ENCODE peak calls at places on chromosomes 2 and 18, in ten cellular contexts. B is uterus, A is osteoblast, C is ovary, E is K562, L is right atrium auricular region, G is heart right ventricle, S is OCI-LY7, Y is heart left ventricle, R is PC-9. Z is an unnamed sample.
A peak's percentile ranks its signal among the peaks of the same experiment; 100 is the strongest.

GRCh38 chr2:10550206-10551001 is 102.3 kb upstream of the ODC1 start:
- DNase-seq in B (no peak), A (no peak), C (no peak), E (no peak), L (no peak), G (peak; percentile 34), S (no peak), Y (no peak), R (no peak), Z (no peak)

GRCh38 chr18:48160622-48161021 is 230.2 kb upstream of the SMAD2 start:
- DNase-seq in B (no peak), A (peak; percentile 39), C (no peak), E (no peak), L (no peak), G (no peak), S (no peak), Y (no peak), R (no peak), Z (no peak)

GRCh38 chr18:69330345-69330744 is 70.3 kb upstream of the DOK6 start:
- DNase-seq in B (no peak), A (no peak), C (no peak), E (no peak), L (no peak), G (no peak), S (no peak), Y (no peak), R (no peak), Z (no peak)

GRCh38 chr2:102708847-102709559 is 52.8 kb upstream of the TMEM182 start:
- DNase-seq in B (no peak), A (peak; percentile 85), C (no peak), E (no peak), L (no peak), G (no peak), S (no peak), Y (no peak), R (peak; percentile 47), Z (no peak)

GRCh38 chr2:86350751-86351150 is 13.3 kb upstream of the REEP1 start:
- DNase-seq in B (no peak), A (no peak), C (no peak), E (no peak), L (no peak), G (no peak), S (no peak), Y (no peak), R (no peak), Z (no peak)

GRCh38 chr2:48519608-48520007 is 10.3 kb upstream of the STON1 start:
- DNase-seq in B (no peak), A (no peak), C (no peak), E (no peak), L (no peak), G (no peak), S (peak; percentile 24), Y (no peak), R (no peak), Z (no peak)

GRCh38 chr2:234291765-234292204 is 205.1 kb downstream of the ARL4C start:
- DNase-seq in B (no peak), A (peak; percentile 10), C (no peak), E (no peak), L (peak; percentile 64), G (peak; percentile 62), S (no peak), Y (no peak), R (peak; percentile 35), Z (no peak)

GRCh38 chr18:13318644-13319501 is 100.3 kb downstream of the LDLRAD4 start:
- DNase-seq in B (no peak), A (no peak), C (no peak), E (no peak), L (no peak), G (no peak), S (no peak), Y (no peak), R (no peak), Z (no peak)

GRCh38 chr18:59681521-59682004 is 15.7 kb downstream of the CCBE1 start:
- DNase-seq in B (no peak), A (no peak), C (no peak), E (no peak), L (no peak), G (no peak), S (no peak), Y (no peak), R (no peak), Z (no peak)

GRCh38 chr18:59690216-59691045 is 6.8 kb downstream of the CCBE1 start:
- DNase-seq in B (no peak), A (peak; percentile 66), C (no peak), E (no peak), L (no peak), G (no peak), S (no peak), Y (no peak), R (no peak), Z (no peak)

GRCh38 chr18:59686260-59686659 is 11.0 kb downstream of the CCBE1 start:
- DNase-seq in B (no peak), A (no peak), C (no peak), E (no peak), L (no peak), G (no peak), S (no peak), Y (no peak), R (no peak), Z (no peak)

GRCh38 chr18:59681051-59681450 is 16.2 kb downstream of the CCBE1 start:
- DNase-seq in B (no peak), A (no peak), C (no peak), E (no peak), L (no peak), G (no peak), S (no peak), Y (no peak), R (no peak), Z (no peak)

DNA sequence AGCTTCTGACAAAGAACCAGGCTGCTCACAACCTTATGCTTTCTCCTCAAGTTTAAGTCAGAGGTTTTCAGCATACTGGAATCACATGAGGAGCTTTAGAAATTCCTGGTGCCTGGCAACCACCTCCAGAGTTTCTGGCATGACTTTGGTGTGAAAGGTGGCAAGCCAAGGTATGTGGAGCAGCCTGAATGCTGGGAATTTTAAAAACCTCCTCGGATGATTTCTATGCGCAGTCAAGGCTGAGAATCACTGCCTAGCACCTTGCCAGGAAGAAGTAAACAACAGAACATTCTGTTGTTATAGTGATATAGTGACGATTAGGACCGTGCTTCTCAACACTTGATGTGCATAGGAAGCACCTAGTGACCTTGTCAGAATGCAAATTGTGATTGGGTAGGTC is 11.7 kb downstream of the CCBE1 start:
- DNase-seq in B (no peak), A (no peak), C (no peak), E (no peak), L (no peak), G (no peak), S (no peak), Y (no peak), R (no peak), Z (no peak)
- TF ChIP-seq CTCF in B (no peak), A (no peak), C (no peak), E (no peak), L (no peak), G (no peak), S (no peak), Y (no peak), R (no peak), Z (no peak)

DNA sequence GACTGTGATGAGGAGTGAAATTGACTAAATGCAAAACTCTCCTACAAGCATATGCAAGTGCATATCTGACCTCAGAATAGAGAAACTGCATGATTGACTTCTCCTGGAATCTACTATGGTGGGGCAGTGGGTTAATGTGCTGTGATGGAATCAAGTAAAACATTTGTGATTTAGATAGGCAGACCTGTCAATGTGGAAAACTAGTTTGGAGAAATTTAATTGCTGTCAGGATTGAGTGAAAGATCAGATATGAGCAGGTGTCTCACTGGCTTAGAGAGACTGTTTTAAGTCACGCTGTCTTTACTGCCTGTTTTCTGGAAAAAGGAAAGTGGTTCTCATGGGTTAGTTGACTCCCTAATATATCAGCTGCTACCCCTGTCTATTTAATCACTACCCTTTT is 881.0 kb upstream of the CNTNAP5 start:
- DNase-seq in B (no peak), A (no peak), C (no peak), E (no peak), L (no peak), G (no peak), S (no peak), Y (no peak), R (no peak), Z (no peak)
- H3K27ac ChIP-seq in B (no peak overlapping the region), A (no peak overlapping the region), C (no peak overlapping the region), E (no peak overlapping the region), L (no peak overlapping the region), G (no peak overlapping the region), S (no peak overlapping the region), Y (no peak overlapping the region), R (no peak overlapping the region), Z (no peak overlapping the region)

GRCh38 chr2:135782231-135782630 is 40.6 kb downstream of the UBXN4 start:
- DNase-seq in B (no peak), A (no peak), C (no peak), E (no peak), L (no peak), G (no peak), S (no peak), Y (no peak), R (no peak), Z (no peak)

GRCh38 chr2:135790423-135790822 is 46.6 kb downstream of the LCT start:
- DNase-seq in B (no peak), A (no peak), C (no peak), E (peak; percentile 75), L (no peak), G (no peak), S (no peak), Y (no peak), R (no peak), Z (no peak)

GRCh38 chr2:135783416-135783815 is 41.8 kb downstream of the UBXN4 start:
- DNase-seq in B (no peak), A (no peak), C (no peak), E (no peak), L (no peak), G (no peak), S (peak; percentile 57), Y (no peak), R (no peak), Z (no peak)

DNA sequence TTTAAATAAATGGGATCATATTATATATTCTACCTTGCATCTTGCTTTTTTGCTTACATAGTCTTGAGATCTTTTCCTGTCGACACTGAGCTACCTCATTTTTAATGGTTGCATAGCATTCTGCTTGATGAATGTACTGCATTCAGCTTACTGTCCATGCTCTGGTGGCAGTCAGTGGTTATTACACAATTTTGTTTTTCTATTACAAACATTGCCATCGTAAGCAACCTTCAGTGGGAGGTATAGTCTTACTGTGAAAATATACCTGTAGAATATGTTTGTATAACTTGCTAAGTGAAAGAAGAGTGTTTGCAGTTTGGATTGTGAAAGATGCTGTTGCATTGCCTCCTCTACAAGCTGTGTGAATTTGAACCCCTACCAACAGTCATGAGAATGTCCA is 43.4 kb downstream of the UBXN4 start:
- DNase-seq in B (no peak), A (no peak), C (no peak), E (peak; percentile 26), L (no peak), G (no peak), S (peak; percentile 20), Y (no peak), R (no peak), Z (no peak)
- TF ChIP-seq CTCF in B (no peak), A (no peak), C (no peak), E (peak; percentile 5), L (no peak), G (no peak), S (peak; percentile 61), Y (no peak), R (peak; percentile 22), Z (no peak)

GRCh38 chr18:59357928-59358327 is 1.1 kb downstream of the LMAN1 start:
- DNase-seq in B (no peak), A (peak; percentile 87), C (no peak), E (no peak), L (no peak), G (no peak), S (peak; percentile 3), Y (no peak), R (no peak), Z (no peak)

GRCh38 chr18:59353079-59353680 is 5.9 kb downstream of the LMAN1 start:
- DNase-seq in B (no peak), A (peak; percentile 53), C (no peak), E (peak; percentile 10), L (no peak), G (no peak), S (no peak), Y (no peak), R (no peak), Z (no peak)

GRCh38 chr18:59354731-59355130 is 4.3 kb downstream of the LMAN1 start:
- DNase-seq in B (no peak), A (no peak), C (no peak), E (no peak), L (no peak), G (no peak), S (no peak), Y (no peak), R (no peak), Z (no peak)

GRCh38 chr18:59352250-59352855 is 6.7 kb downstream of the LMAN1 start:
- DNase-seq in B (no peak), A (no peak), C (no peak), E (no peak), L (no peak), G (no peak), S (no peak), Y (no peak), R (no peak), Z (no peak)
- H3K27ac ChIP-seq in B (no peak overlapping the region), A (no peak overlapping the region), C (no peak overlapping the region), E (no peak overlapping the region), L (no peak overlapping the region), G (no peak overlapping the region), S (no peak overlapping the region), Y (no peak overlapping the region), R (no peak overlapping the region), Z (no peak overlapping the region)